ENCODE peak calls at places on chromosome 2, in nine cellular contexts. One of them, this sample, is unnamed.

GRCh38 chr2:26521054-26521912 is 43.4 kb upstream of the OTOF start:
- DNase-seq in IMR-90: no peak
- DNase-seq in NCI-H1436: peak; percentile 55
- DNase-seq in mesenteric fat pad: no peak
- DNase-seq in hypothalamus: no peak
- DNase-seq in naive thymus-derived CD4-positive, alpha-beta T cell: no peak
- DNase-seq in stimulated activated CD8-positive, alpha-beta memory T cell treated with anti-CD3 and anti-CD28 coated beads, Interleukin-4, amount 100 ng/mL, for 1 hour: no peak
- DNase-seq in LoVo: peak; percentile 19
- DNase-seq in NCI-H2081: peak; percentile 5
- DNase-seq in this sample: peak; percentile 83

GRCh38 chr2:199911052-199911876 is at the start of gene C2orf69:
- DNase-seq in IMR-90: peak; percentile 98
- DNase-seq in NCI-H1436: peak; percentile 97
- DNase-seq in mesenteric fat pad: peak; percentile 96
- DNase-seq in hypothalamus: peak; percentile 79
- DNase-seq in naive thymus-derived CD4-positive, alpha-beta T cell: peak; percentile 92
- DNase-seq in stimulated activated CD8-positive, alpha-beta memory T cell treated with anti-CD3 and anti-CD28 coated beads, Interleukin-4, amount 100 ng/mL, for 1 hour: peak; percentile 77
- DNase-seq in LoVo: peak; percentile 98
- DNase-seq in NCI-H2081: peak; percentile 98
- DNase-seq in this sample: peak; percentile 100

GRCh38 chr2:197113221-197113831 is 186.8 kb upstream of the PGAP1 start:
- DNase-seq in IMR-90: peak; percentile 45
- DNase-seq in NCI-H1436: peak; percentile 11
- DNase-seq in mesenteric fat pad: no peak
- DNase-seq in hypothalamus: no peak
- DNase-seq in naive thymus-derived CD4-positive, alpha-beta T cell: no peak
- DNase-seq in stimulated activated CD8-positive, alpha-beta memory T cell treated with anti-CD3 and anti-CD28 coated beads, Interleukin-4, amount 100 ng/mL, for 1 hour: no peak
- DNase-seq in LoVo: peak; percentile 33
- DNase-seq in NCI-H2081: peak; percentile 19
- DNase-seq in this sample: peak; percentile 49

GRCh38 chr2:170313636-170314348 is 135.8 kb downstream of the MYO3B start:
- DNase-seq in IMR-90: no peak
- DNase-seq in NCI-H1436: peak; percentile 93
- DNase-seq in mesenteric fat pad: no peak
- DNase-seq in hypothalamus: no peak
- DNase-seq in naive thymus-derived CD4-positive, alpha-beta T cell: no peak
- DNase-seq in stimulated activated CD8-positive, alpha-beta memory T cell treated with anti-CD3 and anti-CD28 coated beads, Interleukin-4, amount 100 ng/mL, for 1 hour: no peak
- DNase-seq in LoVo: no peak
- DNase-seq in NCI-H2081: peak; percentile 72
- DNase-seq in this sample: no peak

GRCh38 chr2:26076001-26076587 is 42.2 kb downstream of the RAB10 start:
- DNase-seq in IMR-90: no peak
- DNase-seq in NCI-H1436: no peak
- DNase-seq in mesenteric fat pad: no peak
- DNase-seq in hypothalamus: no peak
- DNase-seq in naive thymus-derived CD4-positive, alpha-beta T cell: no peak
- DNase-seq in stimulated activated CD8-positive, alpha-beta memory T cell treated with anti-CD3 and anti-CD28 coated beads, Interleukin-4, amount 100 ng/mL, for 1 hour: no peak
- DNase-seq in LoVo: no peak
- DNase-seq in NCI-H2081: no peak
- DNase-seq in this sample: no peak

GRCh38 chr2:55231546-55232083 is 478 bp downstream of the CLHC1 start:
- DNase-seq in IMR-90: peak; percentile 10
- DNase-seq in NCI-H1436: no peak
- DNase-seq in mesenteric fat pad: no peak
- DNase-seq in hypothalamus: no peak
- DNase-seq in naive thymus-derived CD4-positive, alpha-beta T cell: no peak
- DNase-seq in stimulated activated CD8-positive, alpha-beta memory T cell treated with anti-CD3 and anti-CD28 coated beads, Interleukin-4, amount 100 ng/mL, for 1 hour: no peak
- DNase-seq in LoVo: peak; percentile 40
- DNase-seq in NCI-H2081: no peak
- DNase-seq in this sample: peak; percentile 37

GRCh38 chr2:65557616-65558573 is 125.5 kb upstream of the SPRED2 start:
- DNase-seq in IMR-90: no peak
- DNase-seq in NCI-H1436: peak; percentile 5
- DNase-seq in mesenteric fat pad: no peak
- DNase-seq in hypothalamus: no peak
- DNase-seq in naive thymus-derived CD4-positive, alpha-beta T cell: no peak
- DNase-seq in stimulated activated CD8-positive, alpha-beta memory T cell treated with anti-CD3 and anti-CD28 coated beads, Interleukin-4, amount 100 ng/mL, for 1 hour: no peak
- DNase-seq in LoVo: no peak
- DNase-seq in NCI-H2081: no peak
- DNase-seq in this sample: peak; percentile 56

GRCh38 chr2:233764264-233764663 is 4.2 kb downstream of the UGT1A1 start:
- DNase-seq in IMR-90: peak; percentile 85
- DNase-seq in NCI-H1436: no peak
- DNase-seq in mesenteric fat pad: no peak
- DNase-seq in hypothalamus: no peak
- DNase-seq in naive thymus-derived CD4-positive, alpha-beta T cell: no peak
- DNase-seq in stimulated activated CD8-positive, alpha-beta memory T cell treated with anti-CD3 and anti-CD28 coated beads, Interleukin-4, amount 100 ng/mL, for 1 hour: no peak
- DNase-seq in LoVo: peak; percentile 87
- DNase-seq in NCI-H2081: no peak
- DNase-seq in this sample: no peak

GRCh38 chr2:1887915-1888314 is 143.6 kb upstream of the PXDN start:
- DNase-seq in IMR-90: peak; percentile 3
- DNase-seq in NCI-H1436: no peak
- DNase-seq in mesenteric fat pad: no peak
- DNase-seq in hypothalamus: no peak
- DNase-seq in naive thymus-derived CD4-positive, alpha-beta T cell: no peak
- DNase-seq in stimulated activated CD8-positive, alpha-beta memory T cell treated with anti-CD3 and anti-CD28 coated beads, Interleukin-4, amount 100 ng/mL, for 1 hour: no peak
- DNase-seq in LoVo: no peak
- DNase-seq in NCI-H2081: no peak
- DNase-seq in this sample: peak; percentile 59

GRCh38 chr2:207848545-207848928 is 78.8 kb upstream of the FZD5 start:
- DNase-seq in IMR-90: no peak
- DNase-seq in NCI-H1436: no peak
- DNase-seq in mesenteric fat pad: no peak
- DNase-seq in hypothalamus: no peak
- DNase-seq in naive thymus-derived CD4-positive, alpha-beta T cell: no peak
- DNase-seq in stimulated activated CD8-positive, alpha-beta memory T cell treated with anti-CD3 and anti-CD28 coated beads, Interleukin-4, amount 100 ng/mL, for 1 hour: no peak
- DNase-seq in LoVo: peak; percentile 40
- DNase-seq in NCI-H2081: no peak
- DNase-seq in this sample: no peak

GRCh38 chr2:54859997-54860701 is 136.7 kb downstream of the EML6 start:
- DNase-seq in IMR-90: peak; percentile 89
- DNase-seq in NCI-H1436: no peak
- DNase-seq in mesenteric fat pad: no peak
- DNase-seq in hypothalamus: no peak
- DNase-seq in naive thymus-derived CD4-positive, alpha-beta T cell: no peak
- DNase-seq in stimulated activated CD8-positive, alpha-beta memory T cell treated with anti-CD3 and anti-CD28 coated beads, Interleukin-4, amount 100 ng/mL, for 1 hour: no peak
- DNase-seq in LoVo: peak; percentile 72
- DNase-seq in NCI-H2081: no peak
- DNase-seq in this sample: peak; percentile 24

GRCh38 chr2:86297382-86298147 is 39.9 kb downstream of the REEP1 start:
- DNase-seq in IMR-90: no peak
- DNase-seq in NCI-H1436: no peak
- DNase-seq in mesenteric fat pad: peak; percentile 64
- DNase-seq in hypothalamus: no peak
- DNase-seq in naive thymus-derived CD4-positive, alpha-beta T cell: no peak
- DNase-seq in stimulated activated CD8-positive, alpha-beta memory T cell treated with anti-CD3 and anti-CD28 coated beads, Interleukin-4, amount 100 ng/mL, for 1 hour: no peak
- DNase-seq in LoVo: no peak
- DNase-seq in NCI-H2081: no peak
- DNase-seq in this sample: peak; percentile 43

GRCh38 chr2:140997997-140998396 is 1132.8 kb downstream of the LRP1B start:
- DNase-seq in IMR-90: peak; percentile 18
- DNase-seq in NCI-H1436: no peak
- DNase-seq in mesenteric fat pad: no peak
- DNase-seq in hypothalamus: no peak
- DNase-seq in naive thymus-derived CD4-positive, alpha-beta T cell: no peak
- DNase-seq in stimulated activated CD8-positive, alpha-beta memory T cell treated with anti-CD3 and anti-CD28 coated beads, Interleukin-4, amount 100 ng/mL, for 1 hour: no peak
- DNase-seq in LoVo: no peak
- DNase-seq in NCI-H2081: no peak
- DNase-seq in this sample: no peak

GRCh38 chr2:6927186-6927585 is 10.0 kb downstream of the RNF144A start:
- DNase-seq in IMR-90: no peak
- DNase-seq in NCI-H1436: no peak
- DNase-seq in mesenteric fat pad: no peak
- DNase-seq in hypothalamus: no peak
- DNase-seq in naive thymus-derived CD4-positive, alpha-beta T cell: no peak
- DNase-seq in stimulated activated CD8-positive, alpha-beta memory T cell treated with anti-CD3 and anti-CD28 coated beads, Interleukin-4, amount 100 ng/mL, for 1 hour: no peak
- DNase-seq in LoVo: no peak
- DNase-seq in NCI-H2081: no peak
- DNase-seq in this sample: peak; percentile 88

GRCh38 chr2:230784840-230785239 is 72.2 kb downstream of the CAB39 start:
- DNase-seq in IMR-90: no peak
- DNase-seq in NCI-H1436: no peak
- DNase-seq in mesenteric fat pad: no peak
- DNase-seq in hypothalamus: no peak
- DNase-seq in naive thymus-derived CD4-positive, alpha-beta T cell: no peak
- DNase-seq in stimulated activated CD8-positive, alpha-beta memory T cell treated with anti-CD3 and anti-CD28 coated beads, Interleukin-4, amount 100 ng/mL, for 1 hour: no peak
- DNase-seq in LoVo: no peak
- DNase-seq in NCI-H2081: no peak
- DNase-seq in this sample: no peak

GRCh38 chr2:233079953-233080835 is 20.1 kb downstream of the INPP5D start:
- DNase-seq in IMR-90: no peak
- DNase-seq in NCI-H1436: no peak
- DNase-seq in mesenteric fat pad: peak; percentile 57
- DNase-seq in hypothalamus: no peak
- DNase-seq in naive thymus-derived CD4-positive, alpha-beta T cell: no peak
- DNase-seq in stimulated activated CD8-positive, alpha-beta memory T cell treated with anti-CD3 and anti-CD28 coated beads, Interleukin-4, amount 100 ng/mL, for 1 hour: no peak
- DNase-seq in LoVo: no peak
- DNase-seq in NCI-H2081: no peak
- DNase-seq in this sample: no peak

GRCh38 chr2:196592912-196593881 is 46.3 kb upstream of the CCDC150 start:
- DNase-seq in IMR-90: peak; percentile 57
- DNase-seq in NCI-H1436: peak; percentile 53
- DNase-seq in mesenteric fat pad: no peak
- DNase-seq in hypothalamus: peak; percentile 41
- DNase-seq in naive thymus-derived CD4-positive, alpha-beta T cell: peak; percentile 42
- DNase-seq in stimulated activated CD8-positive, alpha-beta memory T cell treated with anti-CD3 and anti-CD28 coated beads, Interleukin-4, amount 100 ng/mL, for 1 hour: no peak
- DNase-seq in LoVo: peak; percentile 38
- DNase-seq in NCI-H2081: peak; percentile 67
- DNase-seq in this sample: peak; percentile 81

GRCh38 chr2:68272246-68272987 is 20.1 kb upstream of the PPP3R1 start:
- DNase-seq in IMR-90: no peak
- DNase-seq in NCI-H1436: no peak
- DNase-seq in mesenteric fat pad: no peak
- DNase-seq in hypothalamus: no peak
- DNase-seq in naive thymus-derived CD4-positive, alpha-beta T cell: no peak
- DNase-seq in stimulated activated CD8-positive, alpha-beta memory T cell treated with anti-CD3 and anti-CD28 coated beads, Interleukin-4, amount 100 ng/mL, for 1 hour: no peak
- DNase-seq in LoVo: no peak
- DNase-seq in NCI-H2081: no peak
- DNase-seq in this sample: no peak

GRCh38 chr2:8324164-8324848 is 357.6 kb upstream of the ID2 start:
- DNase-seq in IMR-90: peak; percentile 54
- DNase-seq in NCI-H1436: peak; percentile 28
- DNase-seq in mesenteric fat pad: no peak
- DNase-seq in hypothalamus: no peak
- DNase-seq in naive thymus-derived CD4-positive, alpha-beta T cell: no peak
- DNase-seq in stimulated activated CD8-positive, alpha-beta memory T cell treated with anti-CD3 and anti-CD28 coated beads, Interleukin-4, amount 100 ng/mL, for 1 hour: no peak
- DNase-seq in LoVo: no peak
- DNase-seq in NCI-H2081: no peak
- DNase-seq in this sample: peak; percentile 88

GRCh38 chr2:176555781-176556180 is 286.5 kb downstream of the MTX2 start:
- DNase-seq in IMR-90: no peak
- DNase-seq in NCI-H1436: no peak
- DNase-seq in mesenteric fat pad: no peak
- DNase-seq in hypothalamus: no peak
- DNase-seq in naive thymus-derived CD4-positive, alpha-beta T cell: no peak
- DNase-seq in stimulated activated CD8-positive, alpha-beta memory T cell treated with anti-CD3 and anti-CD28 coated beads, Interleukin-4, amount 100 ng/mL, for 1 hour: no peak
- DNase-seq in LoVo: no peak
- DNase-seq in NCI-H2081: no peak
- DNase-seq in this sample: no peak

GRCh38 chr2:86788881-86789686 is 1.6 kb downstream of the CD8A start:
- DNase-seq in IMR-90: no peak
- DNase-seq in NCI-H1436: no peak
- DNase-seq in mesenteric fat pad: no peak
- DNase-seq in hypothalamus: no peak
- DNase-seq in naive thymus-derived CD4-positive, alpha-beta T cell: no peak
- DNase-seq in stimulated activated CD8-positive, alpha-beta memory T cell treated with anti-CD3 and anti-CD28 coated beads, Interleukin-4, amount 100 ng/mL, for 1 hour: no peak
- DNase-seq in LoVo: no peak
- DNase-seq in NCI-H2081: no peak
- DNase-seq in this sample: peak; percentile 44

GRCh38 chr2:238684362-238685326 is 163.2 kb upstream of the TWIST2 start:
- DNase-seq in IMR-90: peak; percentile 99
- DNase-seq in NCI-H1436: no peak
- DNase-seq in mesenteric fat pad: no peak
- DNase-seq in hypothalamus: no peak
- DNase-seq in naive thymus-derived CD4-positive, alpha-beta T cell: no peak
- DNase-seq in stimulated activated CD8-positive, alpha-beta memory T cell treated with anti-CD3 and anti-CD28 coated beads, Interleukin-4, amount 100 ng/mL, for 1 hour: no peak
- DNase-seq in LoVo: peak; percentile 71
- DNase-seq in NCI-H2081: no peak
- DNase-seq in this sample: no peak

GRCh38 chr2:101311390-101312019 is 3.0 kb upstream of the RNF149 start:
- DNase-seq in IMR-90: no peak
- DNase-seq in NCI-H1436: no peak
- DNase-seq in mesenteric fat pad: no peak
- DNase-seq in hypothalamus: no peak
- DNase-seq in naive thymus-derived CD4-positive, alpha-beta T cell: no peak
- DNase-seq in stimulated activated CD8-positive, alpha-beta memory T cell treated with anti-CD3 and anti-CD28 coated beads, Interleukin-4, amount 100 ng/mL, for 1 hour: no peak
- DNase-seq in LoVo: peak; percentile 19
- DNase-seq in NCI-H2081: no peak
- DNase-seq in this sample: no peak

GRCh38 chr2:174259981-174260380 is 11.6 kb upstream of the OLA1 start:
- DNase-seq in IMR-90: peak; percentile 85
- DNase-seq in NCI-H1436: no peak
- DNase-seq in mesenteric fat pad: no peak
- DNase-seq in hypothalamus: no peak
- DNase-seq in naive thymus-derived CD4-positive, alpha-beta T cell: no peak
- DNase-seq in stimulated activated CD8-positive, alpha-beta memory T cell treated with anti-CD3 and anti-CD28 coated beads, Interleukin-4, amount 100 ng/mL, for 1 hour: no peak
- DNase-seq in LoVo: peak; percentile 33
- DNase-seq in NCI-H2081: no peak
- DNase-seq in this sample: no peak

GRCh38 chr2:136651611-136652010 is 113.7 kb upstream of the THSD7B start:
- DNase-seq in IMR-90: no peak
- DNase-seq in NCI-H1436: no peak
- DNase-seq in mesenteric fat pad: no peak
- DNase-seq in hypothalamus: no peak
- DNase-seq in naive thymus-derived CD4-positive, alpha-beta T cell: no peak
- DNase-seq in stimulated activated CD8-positive, alpha-beta memory T cell treated with anti-CD3 and anti-CD28 coated beads, Interleukin-4, amount 100 ng/mL, for 1 hour: no peak
- DNase-seq in LoVo: no peak
- DNase-seq in NCI-H2081: no peak
- DNase-seq in this sample: peak; percentile 96

GRCh38 chr2:106575955-106576354 is 88.8 kb downstream of the CD8B2 start:
- DNase-seq in IMR-90: peak; percentile 56
- DNase-seq in NCI-H1436: no peak
- DNase-seq in mesenteric fat pad: no peak
- DNase-seq in hypothalamus: no peak
- DNase-seq in naive thymus-derived CD4-positive, alpha-beta T cell: no peak
- DNase-seq in stimulated activated CD8-positive, alpha-beta memory T cell treated with anti-CD3 and anti-CD28 coated beads, Interleukin-4, amount 100 ng/mL, for 1 hour: no peak
- DNase-seq in LoVo: no peak
- DNase-seq in NCI-H2081: no peak
- DNase-seq in this sample: peak; percentile 59